ENCODE peak calls at places on chromosomes 11 and 22, in nine cellular contexts. Z, I, L, C, N, D, P, A and Q are unnamed samples.

GRCh38 chr11:20594274-20595061 is 4.9 kb upstream of the SLC6A5 start:
- DNase-seq in Z (no peak), A (no peak), P (no peak), L (no peak), C (no peak), N (no peak), I (no peak), D (no peak), Q (no peak)

GRCh38 chr11:69157156-69157821 is 1.6 kb downstream of the SMIM38 start:
- DNase-seq in A (peak), I (no peak), Z (no peak), L (no peak), N (no peak), C (no peak), P (no peak), D (no peak), Q (no peak)

GRCh38 chr11:103315248-103315647 is 206.0 kb downstream of the DYNC2H1 start:
- DNase-seq in D (no peak), P (no peak), L (no peak), I (no peak), C (no peak), Z (no peak), N (no peak), A (no peak), Q (no peak)

GRCh38 chr11:72411623-72412532 is 22.5 kb downstream of the CLPB start:
- DNase-seq in N (no peak), I (no peak), A (peak), L (no peak), C (peak), D (peak), Z (no peak), P (no peak), Q (no peak)

GRCh38 chr22:21099578-21099977 is 53.8 kb downstream of the LRRC74B start:
- DNase-seq in P (no peak), L (no peak), D (no peak), Z (no peak), I (no peak), C (no peak), N (no peak), A (no peak), Q (no peak)

GRCh38 chr11:111452146-111452545 is 60.0 kb downstream of the BTG4 start:
- DNase-seq in D (no peak), P (no peak), A (no peak), Z (no peak), N (no peak), L (no peak), C (no peak), I (no peak), Q (no peak)

GRCh38 chr11:61787928-61788491 is 4.4 kb downstream of the TMEM258 start:
- DNase-seq in A (no peak), L (no peak), I (no peak), P (peak), Z (no peak), N (peak), D (peak), C (no peak), Q (no peak)

GRCh38 chr22:35409783-35410662 is 10.1 kb downstream of the MCM5 start:
- DNase-seq in P (no peak), D (peak), C (peak), I (peak), N (no peak), A (peak), Z (peak), L (no peak), Q (no peak)

GRCh38 chr11:2298795-2299747 is 2.6 kb downstream of the C11orf21 start:
- DNase-seq in Z (peak), A (peak), I (no peak), L (peak), D (peak), C (no peak), N (peak), P (peak), Q (peak)

GRCh38 chr11:15471709-15472404 is 357.1 kb downstream of the INSC start:
- DNase-seq in C (no peak), D (no peak), N (no peak), P (no peak), I (no peak), Z (no peak), A (no peak), L (no peak), Q (no peak)

GRCh38 chr11:105713106-105713505 is 103.2 kb downstream of the GRIA4 start:
- DNase-seq in L (no peak), I (no peak), N (no peak), A (no peak), C (no peak), D (no peak), Z (no peak), P (no peak), Q (no peak)

GRCh38 chr11:92308366-92308765 is 83.7 kb downstream of the FAT3 start:
- DNase-seq in N (no peak), D (no peak), I (no peak), P (no peak), Z (no peak), A (no peak), C (no peak), L (no peak), Q (no peak)

GRCh38 chr11:125944350-125945010 is 1.4 kb upstream of the VSIG10L2 start:
- DNase-seq in D (no peak), P (peak), Z (no peak), L (no peak), A (no peak), I (no peak), N (no peak), C (no peak), Q (peak)

GRCh38 chr11:116650052-116650451 is 122.7 kb downstream of the BUD13 start:
- DNase-seq in L (no peak), D (no peak), C (no peak), N (no peak), I (no peak), P (no peak), A (no peak), Z (no peak), Q (no peak)

GRCh38 chr11:58829736-58830135 is 14.8 kb downstream of the GLYATL2 start:
- DNase-seq in I (no peak), N (no peak), P (no peak), A (no peak), D (no peak), Z (no peak), L (peak), C (no peak), Q (no peak)

GRCh38 chr11:103889679-103890078 is 146.8 kb upstream of the DDI1 start:
- DNase-seq in Z (no peak), C (no peak), A (no peak), P (no peak), I (no peak), D (no peak), N (no peak), L (no peak), Q (no peak)

GRCh38 chr11:128098840-128099239 is 488.5 kb downstream of the ETS1 start:
- DNase-seq in I (no peak), L (no peak), C (no peak), Z (no peak), P (no peak), N (no peak), D (no peak), A (no peak), Q (no peak)

GRCh38 chr11:19988598-19988997 is 171.7 kb downstream of the DBX1 start:
- DNase-seq in A (no peak), P (no peak), Z (peak), L (no peak), N (peak), D (peak), I (no peak), C (no peak), Q (no peak)

GRCh38 chr11:364991-365390 is 4.3 kb upstream of the B4GALNT4 start:
- DNase-seq in Z (no peak), D (no peak), L (no peak), C (no peak), I (no peak), P (no peak), A (peak), N (no peak), Q (peak)

GRCh38 chr11:34311126-34311525 is 46.7 kb downstream of the ABTB2 start:
- DNase-seq in P (no peak), Z (no peak), L (no peak), I (no peak), C (no peak), D (no peak), A (no peak), N (no peak), Q (no peak)

GRCh38 chr11:19537803-19538453 is 174.7 kb upstream of the NAV2 start:
- DNase-seq in I (no peak), C (no peak), P (no peak), D (no peak), Z (no peak), L (no peak), N (no peak), A (no peak), Q (no peak)

GRCh38 chr22:25758316-25758715 is 16.3 kb downstream of the MYO18B start:
- DNase-seq in I (no peak), D (no peak), Z (no peak), L (no peak), A (no peak), P (no peak), N (no peak), C (no peak), Q (no peak)

GRCh38 chr11:111540921-111541208 is 345 bp downstream of the LAYN start:
- DNase-seq in D (no peak), N (no peak), A (no peak), C (no peak), L (no peak), P (no peak), I (no peak), Z (no peak), Q (no peak)

GRCh38 chr22:21448627-21449416 is 18.4 kb upstream of the TMEM191C start:
- DNase-seq in D (no peak), I (no peak), N (no peak), A (no peak), L (no peak), C (no peak), Z (peak), P (peak), Q (no peak)

GRCh38 chr22:30694638-30695350 is at the start of gene OSBP2:
- DNase-seq in P (peak), L (peak), Z (peak), A (peak), C (peak), D (peak), N (peak), I (peak), Q (peak)

GRCh38 chr22:29202231-29203192 is 3.2 kb upstream of the EMID1 start:
- DNase-seq in Z (peak), N (peak), D (peak), A (peak), I (peak), P (peak), L (no peak), C (no peak), Q (peak)

GRCh38 chr11:113874096-113874919 is 1.1 kb downstream of the USP28 start:
- DNase-seq in I (no peak), L (peak), N (no peak), A (no peak), Z (no peak), D (no peak), C (no peak), P (no peak), Q (no peak)

GRCh38 chr11:6022954-6023353 is 7.6 kb downstream of the OR56A1 start:
- DNase-seq in C (no peak), Z (no peak), N (peak), P (no peak), L (peak), A (no peak), D (no peak), I (no peak), Q (no peak)

GRCh38 chr11:61007383-61007970 is 36.0 kb downstream of the CD6 start:
- DNase-seq in P (no peak), N (no peak), A (no peak), Z (no peak), C (no peak), L (peak), D (peak), I (no peak), Q (no peak)

GRCh38 chr11:69009441-69010211 is 3.4 kb downstream of the MRGPRF start:
- DNase-seq in P (no peak), D (no peak), A (peak), C (no peak), I (no peak), L (no peak), N (peak), Z (peak), Q (peak)

GRCh38 chr11:2137202-2138071 is 1.8 kb downstream of the IGF2 start:
- DNase-seq in A (no peak), L (peak), C (peak), P (peak), Z (peak), I (no peak), N (peak), D (peak), Q (no peak)

GRCh38 chr22:20585640-20586402 is 78.4 kb downstream of the MED15 start:
- DNase-seq in I (no peak), C (peak), P (no peak), D (no peak), L (no peak), Z (peak), N (no peak), A (peak), Q (no peak)

GRCh38 chr22:20581503-20582170 is 74.2 kb downstream of the MED15 start:
- DNase-seq in D (no peak), Z (peak), A (peak), P (no peak), C (peak), I (no peak), L (no peak), N (no peak), Q (no peak)

DNA sequence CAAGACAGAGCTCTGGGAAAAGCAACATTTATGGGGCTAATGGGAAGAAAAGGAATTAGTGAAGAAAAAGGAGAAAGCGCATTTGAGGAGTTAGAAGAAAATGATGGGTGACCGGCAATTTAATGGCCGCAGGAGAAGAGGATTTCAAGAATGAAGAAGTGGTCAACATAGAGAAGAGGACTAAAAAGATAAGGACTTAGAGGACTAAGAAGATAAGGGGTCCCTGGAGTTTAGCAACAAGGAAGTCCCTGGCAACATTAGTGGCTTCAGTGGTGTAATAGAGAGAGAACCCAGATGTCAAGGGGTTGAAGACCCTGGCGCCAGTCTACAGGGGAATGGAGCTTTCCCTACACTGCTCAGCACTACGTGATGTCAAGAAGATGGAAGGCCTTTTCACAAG is 32.3 kb downstream of the WEE1 start:
- DNase-seq in I (no peak), P (no peak), Z (no peak), A (no peak), D (no peak), L (no peak), C (no peak), N (no peak), Q (no peak)
- H3K27ac ChIP-seq in I (no peak), P (no peak), Z (no peak), A (no peak), D (no peak), L (no peak), C (no peak), N (no peak), Q (no peak)

GRCh38 chr11:117820071-117820470 is 4.5 kb downstream of the FXYD2 start:
- DNase-seq in N (no peak), A (no peak), Z (no peak), D (peak), C (no peak), L (no peak), P (no peak), I (no peak), Q (no peak)

GRCh38 chr11:117817213-117818035 is 7.1 kb downstream of the FXYD2 start:
- DNase-seq in N (peak), L (peak), P (peak), A (peak), C (peak), Z (peak), D (peak), I (peak), Q (peak)

GRCh38 chr11:117818036-117818858 is 6.3 kb downstream of the FXYD2 start:
- DNase-seq in I (peak), C (peak), Z (peak), L (peak), N (peak), D (no peak), P (no peak), A (no peak), Q (no peak)

GRCh38 chr11:117820516-117820915 is 4.0 kb downstream of the FXYD2 start:
- DNase-seq in Z (no peak), D (no peak), L (no peak), I (no peak), C (no peak), N (no peak), P (no peak), A (peak), Q (no peak)

GRCh38 chr11:117819096-117820040 is 5.2 kb downstream of the FXYD2 start:
- DNase-seq in N (peak), L (no peak), Z (peak), C (peak), A (no peak), I (no peak), P (peak), D (peak), Q (peak)
- TF ChIP-seq CTCF in N (peak), L (no peak), Z (peak), C (peak), A (peak), I (no peak), P (no peak), D (peak), Q (no peak)

DNA sequence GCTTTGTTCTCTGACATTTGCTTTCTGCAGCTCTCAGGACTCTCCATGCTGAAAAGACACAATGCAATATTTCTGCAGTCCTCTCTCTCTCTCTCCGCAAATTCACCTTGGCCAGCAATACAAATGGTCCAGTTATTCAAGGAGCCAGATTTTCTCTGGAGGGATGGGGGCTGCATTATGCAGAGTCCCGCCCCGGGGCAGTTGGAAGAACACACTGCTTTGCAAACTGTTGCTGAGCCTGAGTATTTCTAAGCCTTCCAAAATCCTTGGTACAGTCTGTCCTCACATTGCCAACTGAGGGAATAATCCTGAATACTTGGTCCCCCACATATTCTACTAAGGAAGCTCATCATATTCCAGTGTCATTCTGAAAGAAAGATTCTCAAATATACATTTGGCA is 94.3 kb upstream of the ZC3H12C start:
- DNase-seq in Z (no peak), P (no peak), A (no peak), N (no peak), C (no peak), I (no peak), D (no peak), L (no peak), Q (no peak)
- H3K27ac ChIP-seq in Z (no peak), P (no peak), A (no peak), N (peak), C (no peak), I (no peak), D (no peak), L (no peak), Q (no peak)

DNA sequence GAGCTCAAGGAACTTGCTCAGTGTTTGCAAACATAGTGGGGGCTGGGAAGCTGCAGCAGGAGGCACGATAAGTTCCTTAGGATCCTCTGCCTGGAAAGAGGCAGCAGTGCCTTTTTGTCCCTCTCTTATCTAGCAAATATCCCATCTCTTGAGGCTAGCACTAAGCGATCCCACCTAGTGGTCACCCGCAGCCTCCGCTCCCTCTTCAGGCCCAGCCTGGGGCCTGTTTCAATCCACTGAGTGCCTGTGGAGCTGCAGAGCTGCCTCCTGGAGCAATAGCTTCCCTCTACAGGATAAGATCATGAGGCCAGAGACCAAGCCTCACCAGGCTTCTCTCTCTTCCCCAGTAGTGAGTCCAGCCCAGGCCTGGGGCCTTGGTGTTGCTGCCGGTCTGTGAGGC is 65.8 kb downstream of the SLC22A12 start:
- DNase-seq in I (no peak), L (no peak), Z (no peak), D (no peak), A (no peak), C (no peak), N (no peak), P (no peak), Q (no peak)
- TF ChIP-seq CTCF in I (no peak), L (no peak), Z (no peak), D (no peak), A (no peak), C (no peak), N (no peak), P (no peak), Q (no peak)